ENCODE peak calls at places on chromosome 21, in nine cellular contexts. W is NCI-H1105 treated with DMSO at 0.1 percent for 48 hours; Z is iPS-NIHi11; P is stimulated activated CD8-positive, alpha-beta memory T cell treated with anti-CD3 and anti-CD28 coated beads, Interleukin-4, amount 100 ng/mL, for 1 hour; D is kidney tubule cell; M is HTR-8/SVneo; K is Right ventricle myocardium superior; L is right lobe of liver; R is stimulated activated CD4-positive, alpha-beta T cell treated with anti-CD3 and anti-CD28 coated beads, Interleukin-1b, Interleukin-23, amount 100 ng/mL, for 24 hours. G is an unnamed sample.

GRCh38 chr21:42530167-42530518 is 16.5 kb downstream of the SLC37A1 start:
- DNase-seq in W (no peak), Z (no peak), P (no peak), D (no peak), M (no peak), K (peak), L (no peak), R (no peak), G (no peak)

GRCh38 chr21:17667256-17667655 is 54.6 kb upstream of the BTG3 start:
- DNase-seq in W (no peak), Z (no peak), P (no peak), D (no peak), M (no peak), K (no peak), L (no peak), R (no peak), G (no peak)

GRCh38 chr21:34088752-34089151 is 15.4 kb downstream of the MRPS6 start:
- DNase-seq in W (no peak), Z (no peak), P (no peak), D (no peak), M (no peak), K (no peak), L (no peak), R (no peak), G (no peak)

GRCh38 chr21:34947122-34947534 is 102.0 kb downstream of the RUNX1 start:
- DNase-seq in W (no peak), Z (no peak), P (no peak), D (no peak), M (no peak), K (no peak), L (no peak), R (no peak), G (no peak)

GRCh38 chr21:31043495-31043894 is 5.2 kb upstream of the KRTAP19-8 start:
- DNase-seq in W (no peak), Z (no peak), P (no peak), D (no peak), M (no peak), K (no peak), L (no peak), R (no peak), G (no peak)

GRCh38 chr21:44436958-44437357 is 18.4 kb upstream of the LRRC3 start:
- DNase-seq in W (no peak), Z (peak), P (no peak), D (no peak), M (no peak), K (peak), L (peak), R (no peak), G (no peak)

GRCh38 chr21:28719731-28720130 is 272.9 kb downstream of the LTN1 start:
- DNase-seq in W (no peak), Z (no peak), P (no peak), D (no peak), M (no peak), K (no peak), L (no peak), R (no peak), G (no peak)

GRCh38 chr21:33393348-33393747 is 9.9 kb upstream of the IFNGR2 start:
- DNase-seq in W (no peak), Z (no peak), P (no peak), D (no peak), M (no peak), K (no peak), L (no peak), R (no peak), G (no peak)

GRCh38 chr21:43273016-43273707 is 104.4 kb downstream of the CRYAA start:
- DNase-seq in W (no peak), Z (no peak), P (no peak), D (no peak), M (no peak), K (peak), L (no peak), R (no peak), G (no peak)

GRCh38 chr21:45104560-45104959 is 30.2 kb downstream of the ADARB1 start:
- DNase-seq in W (no peak), Z (no peak), P (no peak), D (peak), M (peak), K (peak), L (peak), R (no peak), G (peak)

GRCh38 chr21:17537299-17537698 is 24.5 kb downstream of the CXADR start:
- DNase-seq in W (no peak), Z (no peak), P (no peak), D (peak), M (peak), K (no peak), L (no peak), R (no peak), G (no peak)

GRCh38 chr21:30072496-30072895 is 94.1 kb downstream of the CLDN17 start:
- DNase-seq in W (no peak), Z (peak), P (no peak), D (peak), M (peak), K (no peak), L (no peak), R (no peak), G (peak)

GRCh38 chr21:34935868-34936267 is 113.2 kb downstream of the RUNX1 start:
- DNase-seq in W (no peak), Z (no peak), P (no peak), D (no peak), M (no peak), K (no peak), L (no peak), R (no peak), G (no peak)

GRCh38 chr21:36901575-36901974 is 64.9 kb downstream of the HLCS start:
- DNase-seq in W (no peak), Z (no peak), P (no peak), D (no peak), M (no peak), K (no peak), L (no peak), R (no peak), G (no peak)

GRCh38 chr21:31656199-31657095 is 3.0 kb upstream of the SOD1 start:
- DNase-seq in W (no peak), Z (no peak), P (no peak), D (peak), M (no peak), K (no peak), L (no peak), R (peak), G (no peak)

GRCh38 chr21:33025471-33026298 is at the start of gene OLIG2:
- DNase-seq in W (peak), Z (peak), P (no peak), D (peak), M (peak), K (no peak), L (no peak), R (no peak), G (no peak)

GRCh38 chr21:42865361-42866160 is 13.8 kb downstream of the WDR4 start:
- DNase-seq in W (peak), Z (peak), P (no peak), D (no peak), M (no peak), K (peak), L (no peak), R (no peak), G (no peak)

G was measured in renal cortical epithelial cell.